ENCODE peak calls at places on chromosomes 12 and 14, in six cellular contexts. E is stimulated activated CD4-positive, alpha-beta T cell treated with anti-CD3 and anti-CD28 coated beads, Interleukin-4, amount 100 ng/mL, for 4 hours; L is CD4-positive, alpha-beta memory T cell; U is non-pigmented ciliary epithelial cell; B is progenitor cell of endocrine pancreas; V is GM20000. C is an unnamed sample.

GRCh38 chr14:63949696-63950095 is 96.9 kb downstream of the SYNE2 start:
- DNase-seq in E (no peak), L (no peak), U (peak), B (no peak), V (no peak), C (no peak)

GRCh38 chr14:58465425-58465824 is 37.9 kb downstream of the KIAA0586 start:
- DNase-seq in E (no peak), L (no peak), U (peak), B (no peak), V (no peak), C (no peak)

GRCh38 chr12:24113701-24114100 is 164.2 kb upstream of the SOX5 start:
- DNase-seq in E (no peak), L (no peak), U (no peak), B (no peak), V (no peak), C (no peak)

GRCh38 chr12:107326237-107326636 is 232.9 kb upstream of the CRY1 start:
- DNase-seq in E (no peak), L (no peak), U (no peak), B (no peak), V (no peak), C (no peak)

GRCh38 chr12:15806826-15807225 is 17.6 kb upstream of the EPS8 start:
- DNase-seq in E (no peak), L (no peak), U (no peak), B (no peak), V (no peak), C (no peak)

GRCh38 chr12:904010-904414 is 45.5 kb downstream of the RAD52 start:
- DNase-seq in E (no peak), L (no peak), U (no peak), B (no peak), V (no peak), C (no peak)

GRCh38 chr12:68331500-68331868 is 678 bp downstream of the MDM1 start:
- DNase-seq in E (no peak), L (no peak), U (no peak), B (no peak), V (peak), C (no peak)

GRCh38 chr12:89384050-89384749 is 31.9 kb upstream of the DUSP6 start:
- DNase-seq in E (no peak), L (no peak), U (peak), B (no peak), V (no peak), C (no peak)

GRCh38 chr12:67650528-67651379 is 2.2 kb downstream of the DYRK2 start:
- DNase-seq in E (no peak), L (peak), U (no peak), B (no peak), V (peak), C (no peak)

GRCh38 chr12:47023311-47023710 is 56.1 kb upstream of the PCED1B start:
- DNase-seq in E (no peak), L (no peak), U (no peak), B (no peak), V (no peak), C (no peak)

GRCh38 chr14:77190977-77191376 is 9.4 kb downstream of the TMEM63C start:
- DNase-seq in E (no peak), L (no peak), U (no peak), B (no peak), V (no peak), C (no peak)

GRCh38 chr12:11714626-11715025 is 65.2 kb downstream of the ETV6 start:
- DNase-seq in E (no peak), L (no peak), U (no peak), B (no peak), V (no peak), C (no peak)

GRCh38 chr12:66035289-66035961 is 95.1 kb downstream of the LLPH start:
- DNase-seq in E (no peak), L (no peak), U (no peak), B (no peak), V (no peak), C (no peak)

GRCh38 chr12:51160814-51161459 is 12.0 kb downstream of the TFCP2 start:
- DNase-seq in E (no peak), L (no peak), U (no peak), B (no peak), V (no peak), C (no peak)

GRCh38 chr14:46580941-46581671 is 70.5 kb downstream of the RPL10L start:
- DNase-seq in E (no peak), L (no peak), U (no peak), B (no peak), V (peak), C (no peak)

GRCh38 chr12:6347367-6348338 is 5.8 kb upstream of the TNFRSF1A start:
- DNase-seq in E (no peak), L (no peak), U (no peak), B (no peak), V (no peak), C (no peak)

GRCh38 chr14:60807247-60807646 is 72.7 kb downstream of the MNAT1 start:
- DNase-seq in E (no peak), L (no peak), U (no peak), B (no peak), V (no peak), C (no peak)

GRCh38 chr14:43548368-43548767 is 958.7 kb downstream of the FSCB start:
- DNase-seq in E (no peak), L (no peak), U (no peak), B (no peak), V (no peak), C (no peak)

GRCh38 chr12:98332626-98333025 is 182.8 kb upstream of the TMPO start:
- DNase-seq in E (no peak), L (no peak), U (no peak), B (no peak), V (peak), C (no peak)

GRCh38 chr12:44584625-44585024 is 291.5 kb downstream of the NELL2 start:
- DNase-seq in E (no peak), L (no peak), U (no peak), B (no peak), V (no peak), C (no peak)

GRCh38 chr12:1590083-1590979 is 4.0 kb downstream of the FBXL14 start:
- DNase-seq in E (no peak), L (no peak), U (no peak), B (no peak), V (no peak), C (no peak)

GRCh38 chr12:80692114-80692513 is 15.3 kb upstream of the MYF6 start:
- DNase-seq in E (no peak), L (no peak), U (no peak), B (no peak), V (no peak), C (no peak)

GRCh38 chr12:3293446-3294161 is 197.4 kb upstream of the PRMT8 start:
- DNase-seq in E (no peak), L (no peak), U (no peak), B (no peak), V (no peak), C (no peak)

GRCh38 chr12:10618338-10618987 is 5.1 kb upstream of the MAGOHB start:
- DNase-seq in E (no peak), L (no peak), U (peak), B (no peak), V (no peak), C (no peak)

GRCh38 chr12:63387736-63388135 is 236.7 kb upstream of the AVPR1A start:
- DNase-seq in E (no peak), L (no peak), U (no peak), B (no peak), V (no peak), C (no peak)

GRCh38 chr12:51471465-51471864 is 46.8 kb downstream of the SLC4A8 start:
- DNase-seq in E (no peak), L (no peak), U (no peak), B (no peak), V (no peak), C (no peak)

GRCh38 chr14:76964695-76965094 is 63.8 kb downstream of the IRF2BPL start:
- DNase-seq in E (no peak), L (no peak), U (no peak), B (no peak), V (peak), C (no peak)

GRCh38 chr12:131222271-131223139 is 268.8 kb downstream of the ADGRD1 start:
- DNase-seq in E (no peak), L (no peak), U (no peak), B (no peak), V (peak), C (no peak)

GRCh38 chr14:70002589-70003240 is 123.5 kb downstream of the SMOC1 start:
- DNase-seq in E (no peak), L (no peak), U (no peak), B (no peak), V (no peak), C (no peak)

GRCh38 chr12:32024884-32025599 is 65.8 kb downstream of the RESF1 start:
- DNase-seq in E (no peak), L (no peak), U (no peak), B (no peak), V (no peak), C (no peak)

GRCh38 chr12:81229718-81230117 is 151.8 kb downstream of the ACSS3 start:
- DNase-seq in E (no peak), L (no peak), U (no peak), B (no peak), V (no peak), C (no peak)

GRCh38 chr12:97940105-97940504 is 477.5 kb downstream of the RMST start:
- DNase-seq in E (no peak), L (no peak), U (no peak), B (no peak), V (no peak), C (no peak)

GRCh38 chr12:59357811-59358210 is 238.0 kb upstream of the SLC16A7 start:
- DNase-seq in E (no peak), L (no peak), U (no peak), B (no peak), V (no peak), C (no peak)

GRCh38 chr12:8914716-8915526 is 612 bp downstream of the PHC1 start:
- DNase-seq in E (peak), L (peak), U (no peak), B (peak), V (peak), C (peak)

GRCh38 chr12:122026706-122027328 is 5.1 kb downstream of the BCL7A start:
- DNase-seq in E (no peak), L (no peak), U (no peak), B (no peak), V (no peak), C (no peak)

GRCh38 chr12:65655074-65655493 is 169.2 kb upstream of the HMGA2 start:
- DNase-seq in E (no peak), L (no peak), U (no peak), B (no peak), V (no peak), C (no peak)